ENCODE peak calls at places on chromosomes 3 and 15, in five cellular contexts. F is T-cell, L is caudate nucleus, Y is nephron progenitor cell, C is glutamatergic neuron. N is an unnamed sample.

GRCh38 chr3:64291956-64292355 is 66.7 kb upstream of the PRICKLE2 start:
- DNase-seq in F (no peak), L (no peak), Y (no peak), C (no peak), N (no peak)

GRCh38 chr15:39639037-39639436 is 58.2 kb downstream of the THBS1 start:
- DNase-seq in F (no peak), L (no peak), Y (no peak), C (no peak), N (no peak)

GRCh38 chr3:48700750-48701405 is 15.2 kb upstream of the NCKIPSD start:
- DNase-seq in F (no peak), L (no peak), Y (no peak), C (no peak), N (no peak)

GRCh38 chr3:38016847-38017444 is 12.5 kb downstream of the PLCD1 start:
- DNase-seq in F (no peak), L (no peak), Y (no peak), C (no peak), N (no peak)

GRCh38 chr3:24299801-24300626 is 194.6 kb downstream of the THRB start:
- DNase-seq in F (no peak), L (no peak), Y (no peak), C (no peak), N (no peak)

GRCh38 chr3:50587373-50587772 is 18.1 kb downstream of the HEMK1 start:
- DNase-seq in F (no peak), L (no peak), Y (no peak), C (no peak), N (no peak)

GRCh38 chr3:183349421-183350157 is 78.8 kb downstream of the MCF2L2 start:
- DNase-seq in F (no peak), L (no peak), Y (no peak), C (no peak), N (no peak)

GRCh38 chr3:196080997-196081833 is 675 bp downstream of the TFRC start:
- DNase-seq in F (peak; percentile 38), L (peak; percentile 77), Y (peak; percentile 60), C (peak; percentile 67), N (peak; percentile 66)

GRCh38 chr3:23712095-23712494 is 93.7 kb upstream of the UBE2E1 start:
- DNase-seq in F (no peak), L (no peak), Y (no peak), C (no peak), N (no peak)

GRCh38 chr3:71753716-71754609 is at the start of gene GPR27:
- DNase-seq in F (no peak), L (peak; percentile 18), Y (peak; percentile 55), C (peak; percentile 57), N (no peak)

GRCh38 chr3:73353661-73354217 is 271.0 kb downstream of the PDZRN3 start:
- DNase-seq in F (no peak), L (no peak), Y (peak; percentile 47), C (no peak), N (no peak)

GRCh38 chr15:73984208-73984979 is 7.7 kb downstream of the STOML1 start:
- DNase-seq in F (no peak), L (no peak), Y (no peak), C (no peak), N (no peak)

GRCh38 chr3:21216598-21216997 is 534.4 kb downstream of the ZNF385D start:
- DNase-seq in F (no peak), L (no peak), Y (no peak), C (no peak), N (no peak)

GRCh38 chr15:100244796-100245495 is 96.8 kb downstream of the ADAMTS17 start:
- DNase-seq in F (no peak), L (no peak), Y (peak; percentile 23), C (no peak), N (no peak)

GRCh38 chr15:33190539-33190938 is 4.0 kb downstream of the FMN1 start:
- DNase-seq in F (no peak), L (no peak), Y (no peak), C (no peak), N (no peak)

GRCh38 chr3:133949438-133949837 is 53.8 kb upstream of the RAB6B start:
- DNase-seq in F (no peak), L (no peak), Y (no peak), C (no peak), N (no peak)

N was measured in anterior cingulate cortex.